ENCODE peak calls at places on chromosomes 6 and 20, in eight cellular contexts. H is transverse colon, D is HCT116, F is body of pancreas, I is H54, C is GM12891, X is stomach, Q is A549. Y is an unnamed sample.

GRCh38 chr20:50658804-50659380 is 32.5 kb downstream of the RIPOR3 start:
- DNase-seq in H (no peak), D (no peak), F (peak; percentile 76), I (no peak), C (no peak), X (peak; percentile 72), Q (no peak), Y (no peak)

GRCh38 chr6:47355496-47355895 is 45.8 kb upstream of the TNFRSF21 start:
- DNase-seq in H (no peak), D (no peak), F (no peak), I (no peak), C (no peak), X (no peak), Q (no peak), Y (no peak)

GRCh38 chr6:134235937-134236751 is 81.8 kb downstream of the SGK1 start:
- DNase-seq in H (no peak), D (no peak), F (no peak), I (no peak), C (peak; percentile 19), X (no peak), Q (no peak), Y (peak; percentile 79)

GRCh38 chr6:145561095-145561820 is 174.1 kb downstream of the EPM2A start:
- DNase-seq in H (no peak), D (peak; percentile 23), F (no peak), I (no peak), C (no peak), X (no peak), Q (no peak), Y (no peak)

GRCh38 chr6:52591832-52592231 is 15.0 kb upstream of the TRAM2 start:
- DNase-seq in H (no peak), D (no peak), F (no peak), I (no peak), C (no peak), X (no peak), Q (no peak), Y (no peak)

GRCh38 chr6:156065838-156066237 is 610.2 kb upstream of the NOX3 start:
- DNase-seq in H (no peak), D (no peak), F (no peak), I (no peak), C (no peak), X (no peak), Q (no peak), Y (no peak)

GRCh38 chr6:124962617-124963415 is 579 bp downstream of the RNF217 start:
- DNase-seq in H (peak; percentile 49), D (no peak), F (peak; percentile 49), I (peak; percentile 12), C (peak; percentile 13), X (peak; percentile 40), Q (peak; percentile 18), Y (no peak)

GRCh38 chr20:22511943-22512910 is 72.1 kb downstream of the FOXA2 start:
- DNase-seq in H (peak; percentile 64), D (no peak), F (peak; percentile 89), I (no peak), C (no peak), X (peak; percentile 86), Q (no peak), Y (no peak)

GRCh38 chr20:6074784-6075183 is 20.9 kb upstream of the LRRN4 start:
- DNase-seq in H (no peak), D (no peak), F (no peak), I (no peak), C (no peak), X (no peak), Q (no peak), Y (no peak)

GRCh38 chr6:57822896-57823358 is 505.5 kb downstream of the PRIM2 start:
- DNase-seq in H (no peak), D (no peak), F (no peak), I (no peak), C (no peak), X (no peak), Q (no peak), Y (no peak)

GRCh38 chr20:63405102-63405730 is 44.1 kb upstream of the CHRNA4 start:
- DNase-seq in H (no peak), D (no peak), F (no peak), I (no peak), C (no peak), X (no peak), Q (no peak), Y (no peak)

GRCh38 chr20:50690979-50691584 is at the start of gene RIPOR3:
- DNase-seq in H (no peak), D (no peak), F (peak; percentile 25), I (no peak), C (no peak), X (peak; percentile 36), Q (no peak), Y (no peak)

DNA sequence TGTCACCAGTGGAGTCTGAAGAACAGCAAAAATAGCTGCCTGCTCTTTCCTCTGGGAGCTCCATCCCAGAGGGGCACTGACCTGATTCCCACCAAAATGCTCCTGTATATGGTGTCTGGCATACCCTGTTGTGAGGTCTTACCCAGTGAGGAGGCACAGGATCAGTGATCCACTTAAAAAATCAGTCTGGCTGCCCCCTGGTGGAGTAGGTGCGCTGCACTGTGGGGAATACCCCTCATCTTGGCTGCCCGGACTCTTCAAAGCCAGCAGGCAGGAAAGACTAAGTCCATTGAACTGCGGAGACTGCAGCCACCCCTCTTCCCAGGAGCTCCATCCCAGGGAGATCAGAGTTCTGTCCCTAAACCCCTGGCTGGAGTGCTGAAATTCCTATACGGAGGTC is 230.9 kb upstream of the HTR1E start:
- DNase-seq in H (no peak), D (no peak), F (no peak), I (no peak), C (no peak), X (no peak), Q (no peak), Y (peak; percentile 19)
- TF ChIP-seq POLR2A in H (no peak), D (no peak), F (no peak), I (no peak), C (no peak), X (no peak), Q (no peak), Y (no peak)

GRCh38 chr20:44475694-44476560 is at the start of gene TTPAL:
- DNase-seq in H (peak; percentile 94), D (peak; percentile 73), F (peak; percentile 93), I (peak; percentile 94), C (peak; percentile 91), X (peak; percentile 93), Q (peak; percentile 81), Y (peak; percentile 91)
- TF ChIP-seq POLR2A in H (peak; percentile 98), D (peak; percentile 94), F (peak; percentile 98), I (peak; percentile 99), C (peak; percentile 96), X (no peak), Q (peak; percentile 99), Y (peak; percentile 99)

DNA sequence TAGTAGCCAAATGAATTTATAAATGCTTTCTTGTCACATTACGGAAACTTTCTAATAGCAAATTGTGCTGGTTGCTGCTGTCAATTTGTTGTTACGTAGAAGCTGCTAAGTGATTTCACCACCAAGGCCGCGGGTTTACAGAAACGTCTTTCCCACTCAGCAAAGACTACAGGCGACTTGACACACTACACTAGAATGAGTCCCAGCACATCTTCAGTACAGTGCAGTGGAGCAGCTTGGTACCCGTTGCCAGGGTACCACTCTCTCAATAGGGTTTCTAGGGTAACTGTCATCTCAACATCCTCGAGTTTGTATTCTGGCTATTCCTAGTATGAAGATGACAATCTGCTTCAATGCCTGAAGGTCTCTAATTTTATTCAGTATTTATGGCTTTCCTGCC is 22.7 kb upstream of the ZDHHC14 start:
- DNase-seq in H (no peak), D (no peak), F (no peak), I (no peak), C (no peak), X (no peak), Q (no peak), Y (peak; percentile 72)
- TF ChIP-seq POLR2A in H (no peak), D (no peak), F (no peak), I (no peak), C (no peak), X (no peak), Q (no peak), Y (no peak)

GRCh38 chr6:73516712-73517489 is 3.9 kb downstream of the EEF1A1 start:
- DNase-seq in H (no peak), D (no peak), F (no peak), I (no peak), C (no peak), X (no peak), Q (no peak), Y (peak; percentile 54)
- TF ChIP-seq POLR2A in H (no peak), D (no peak), F (no peak), I (no peak), C (peak; percentile 88), X (no peak), Q (no peak), Y (no peak)

GRCh38 chr20:12835999-12836398 is 172.8 kb upstream of the SPTLC3 start:
- DNase-seq in H (no peak), D (no peak), F (no peak), I (no peak), C (no peak), X (no peak), Q (no peak), Y (no peak)
- TF ChIP-seq POLR2A in H (no peak), D (no peak), F (no peak), I (no peak), C (no peak), X (no peak), Q (no peak), Y (no peak)